ENCODE peak calls at places on chromosomes 11 and 22, in ten cellular contexts. W, D, F, X, I, L, M, G, R and P are unnamed samples.

GRCh38 chr11:1676254-1676740 is 20.7 kb upstream of the KRTAP5-6 start:
- DNase-seq in W (no peak), D (no peak), F (no peak), X (no peak), I (no peak), L (no peak), M (no peak), G (no peak), R (no peak), P (no peak)

GRCh38 chr22:19003518-19003917 is 67.4 kb upstream of the PRODH start:
- DNase-seq in W (no peak), D (no peak), F (no peak), X (no peak), I (no peak), L (no peak), M (no peak), G (no peak), R (no peak), P (no peak)

GRCh38 chr22:44585559-44586121 is 87.6 kb upstream of the RTL6 start:
- DNase-seq in W (no peak), D (no peak), F (no peak), X (no peak), I (no peak), L (no peak), M (no peak), G (no peak), R (no peak), P (no peak)

GRCh38 chr11:125454047-125454446 is 42.0 kb downstream of the FEZ1 start:
- DNase-seq in W (no peak), D (no peak), F (no peak), X (no peak), I (no peak), L (no peak), M (no peak), G (no peak), R (no peak), P (no peak)

GRCh38 chr11:128886401-128887119 is 4.6 kb upstream of the KCNJ5 start:
- DNase-seq in W (peak), D (peak), F (no peak), X (no peak), I (no peak), L (no peak), M (peak), G (no peak), R (no peak), P (peak)

GRCh38 chr11:32435511-32435946 is at the start of gene WT1:
- DNase-seq in W (no peak), D (peak), F (no peak), X (no peak), I (no peak), L (no peak), M (peak), G (no peak), R (no peak), P (peak)

GRCh38 chr11:41926339-41926738 is 466.9 kb upstream of the LRRC4C start:
- DNase-seq in W (no peak), D (no peak), F (no peak), X (no peak), I (no peak), L (no peak), M (no peak), G (no peak), R (no peak), P (no peak)

GRCh38 chr11:127274328-127274676 is 273.7 kb upstream of the KIRREL3 start:
- DNase-seq in W (no peak), D (no peak), F (no peak), X (no peak), I (no peak), L (no peak), M (no peak), G (no peak), R (no peak), P (peak)

GRCh38 chr22:44627521-44628139 is 74.4 kb upstream of the PRR5 start:
- DNase-seq in W (no peak), D (no peak), F (no peak), X (no peak), I (no peak), L (no peak), M (no peak), G (no peak), R (no peak), P (no peak)

GRCh38 chr11:69014936-69015549 is 2.0 kb upstream of the MRGPRF start:
- DNase-seq in W (no peak), D (no peak), F (no peak), X (no peak), I (no peak), L (no peak), M (no peak), G (no peak), R (no peak), P (no peak)

GRCh38 chr22:19285831-19286230 is 5.7 kb downstream of the CLTCL1 start:
- DNase-seq in W (no peak), D (no peak), F (no peak), X (no peak), I (no peak), L (no peak), M (no peak), G (no peak), R (no peak), P (no peak)

GRCh38 chr11:8671242-8671641 is 11.2 kb downstream of the TRIM66 start:
- DNase-seq in W (no peak), D (peak), F (no peak), X (no peak), I (no peak), L (no peak), M (peak), G (no peak), R (no peak), P (no peak)